ENCODE peak calls at places on chromosomes 5 and 9, in seven cellular contexts. A is adrenal gland, P is GM23248, W is heart left ventricle, O is right cardiac atrium, H is uterus, Z is A549. U is an unnamed sample.

GRCh38 chr5:34597034-34597433 is 59.1 kb upstream of the RAI14 start:
- DNase-seq in A (no peak), P (peak; percentile 38), W (no peak), O (no peak), H (peak; percentile 40), Z (no peak), U (no peak)

GRCh38 chr9:109474170-109474569 is 23.9 kb downstream of the PTPN3 start:
- DNase-seq in A (no peak), P (no peak), W (no peak), O (no peak), H (no peak), Z (no peak), U (no peak)

GRCh38 chr5:68149189-68149588 is 66.4 kb upstream of the PIK3R1 start:
- DNase-seq in A (no peak), P (no peak), W (no peak), O (no peak), H (no peak), Z (no peak), U (no peak)

GRCh38 chr5:45639038-45639437 is 57.1 kb downstream of the HCN1 start:
- DNase-seq in A (no peak), P (peak; percentile 1), W (no peak), O (no peak), H (no peak), Z (no peak), U (no peak)

GRCh38 chr9:112332272-112332671 is 1.1 kb downstream of the PTBP3 start:
- DNase-seq in A (no peak), P (peak; percentile 36), W (no peak), O (no peak), H (no peak), Z (no peak), U (no peak)

GRCh38 chr9:83572524-83572923 is 34.3 kb upstream of the FRMD3 start:
- DNase-seq in A (no peak), P (no peak), W (no peak), O (no peak), H (no peak), Z (no peak), U (no peak)

GRCh38 chr9:6877671-6878161 is 119.9 kb downstream of the KDM4C start:
- DNase-seq in A (no peak), P (peak; percentile 86), W (no peak), O (no peak), H (no peak), Z (peak; percentile 57), U (no peak)

GRCh38 chr9:88742483-88742882 is 207.5 kb downstream of the NXNL2 start:
- DNase-seq in A (peak; percentile 27), P (peak; percentile 96), W (no peak), O (peak; percentile 64), H (peak; percentile 36), Z (no peak), U (peak; percentile 63)

GRCh38 chr9:38486056-38486455 is 61.8 kb upstream of the IGFBPL1 start:
- DNase-seq in A (no peak), P (no peak), W (no peak), O (no peak), H (no peak), Z (no peak), U (no peak)

GRCh38 chr9:38309324-38310195 is 82.9 kb upstream of the ALDH1B1 start:
- DNase-seq in A (no peak), P (peak; percentile 35), W (no peak), O (no peak), H (no peak), Z (no peak), U (no peak)

GRCh38 chr5:140246378-140247122 is 56.4 kb downstream of the PFDN1 start:
- DNase-seq in A (peak; percentile 84), P (peak; percentile 94), W (peak; percentile 58), O (peak; percentile 77), H (peak; percentile 71), Z (no peak), U (no peak)

GRCh38 chr9:121822093-121823085 is 171.0 kb downstream of the DAB2IP start:
- DNase-seq in A (no peak), P (no peak), W (no peak), O (no peak), H (no peak), Z (no peak), U (no peak)

GRCh38 chr5:149135536-149136201 is 5.6 kb upstream of the ABLIM3 start:
- DNase-seq in A (no peak), P (peak; percentile 71), W (no peak), O (no peak), H (no peak), Z (no peak), U (no peak)

GRCh38 chr9:16704489-16705111 is 165.9 kb downstream of the BNC2 start:
- DNase-seq in A (peak; percentile 57), P (no peak), W (peak; percentile 50), O (peak; percentile 77), H (peak; percentile 67), Z (no peak), U (peak; percentile 72)

GRCh38 chr9:124326378-124326777 is 68.6 kb downstream of the NEK6 start:
- DNase-seq in A (no peak), P (no peak), W (no peak), O (peak; percentile 35), H (no peak), Z (no peak), U (no peak)

GRCh38 chr9:37575511-37575914 is 667 bp downstream of the FBXO10 start:
- DNase-seq in A (no peak), P (peak; percentile 47), W (no peak), O (no peak), H (no peak), Z (no peak), U (no peak)

GRCh38 chr5:157267766-157268480 is 2.0 kb downstream of the CYFIP2 start:
- DNase-seq in A (no peak), P (no peak), W (no peak), O (no peak), H (no peak), Z (no peak), U (no peak)

GRCh38 chr5:40240111-40240510 is 439.6 kb upstream of the PTGER4 start:
- DNase-seq in A (no peak), P (peak; percentile 24), W (no peak), O (no peak), H (no peak), Z (peak; percentile 12), U (no peak)

GRCh38 chr9:79107911-79108676 is 463.7 kb upstream of the TLE4 start:
- DNase-seq in A (no peak), P (peak; percentile 26), W (no peak), O (no peak), H (no peak), Z (no peak), U (no peak)

GRCh38 chr9:132793606-132794580 is 84.2 kb downstream of the AK8 start:
- DNase-seq in A (no peak), P (no peak), W (no peak), O (no peak), H (no peak), Z (no peak), U (peak; percentile 52)

GRCh38 chr9:127989094-127989493 is 8.3 kb upstream of the EEIG1 start:
- DNase-seq in A (no peak), P (no peak), W (no peak), O (no peak), H (no peak), Z (no peak), U (no peak)

GRCh38 chr5:39476466-39477215 is 51.9 kb upstream of the DAB2 start:
- DNase-seq in A (no peak), P (peak; percentile 90), W (no peak), O (no peak), H (no peak), Z (no peak), U (no peak)

GRCh38 chr5:159782995-159783300 is 133.3 kb upstream of the ADRA1B start:
- DNase-seq in A (no peak), P (no peak), W (no peak), O (no peak), H (no peak), Z (no peak), U (no peak)

GRCh38 chr5:159783731-159784247 is 132.5 kb upstream of the ADRA1B start:
- DNase-seq in A (no peak), P (no peak), W (no peak), O (no peak), H (no peak), Z (no peak), U (no peak)

GRCh38 chr5:159786201-159786600 is 130.1 kb upstream of the ADRA1B start:
- DNase-seq in A (no peak), P (no peak), W (no peak), O (no peak), H (no peak), Z (no peak), U (no peak)

GRCh38 chr5:159785639-159786038 is 130.6 kb upstream of the ADRA1B start:
- DNase-seq in A (no peak), P (peak; percentile 40), W (no peak), O (no peak), H (no peak), Z (no peak), U (no peak)

DNA sequence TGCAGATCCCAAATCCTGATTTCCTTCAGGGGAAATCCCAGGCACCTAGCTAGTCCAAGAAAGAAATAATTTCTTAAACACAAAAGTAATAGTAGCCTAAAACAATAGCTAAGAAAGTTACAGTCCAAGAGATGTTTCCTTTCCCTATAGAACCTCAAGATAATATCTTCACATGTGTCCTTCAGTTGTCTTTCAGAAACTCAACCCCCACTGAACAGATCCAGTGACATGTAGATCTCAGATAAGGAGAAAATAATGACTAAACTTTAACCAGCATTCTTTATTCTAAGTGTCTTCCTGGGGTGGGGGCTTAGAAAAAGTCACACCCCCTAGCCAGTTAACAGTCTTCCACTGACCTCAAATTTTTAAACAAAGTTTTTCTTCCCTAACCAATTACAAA is 131.3 kb upstream of the ADRA1B start:
- DNase-seq in A (no peak), P (no peak), W (no peak), O (no peak), H (no peak), Z (no peak), U (no peak)
- H3K4me1 ChIP-seq in A (peaks cover 3% of the 10 kb centered on the region), P (peaks cover 19% of the 10 kb centered on the region), W (no peaks in the 10 kb centered on the region), O (no peaks in the 10 kb centered on the region), H (no peaks in the 10 kb centered on the region), Z (peaks cover 3% of the 10 kb centered on the region), U (peaks cover 16% of the 10 kb centered on the region)

GRCh38 chr9:129696803-129697110 is 31.3 kb downstream of the PRRX2 start:
- DNase-seq in A (no peak), P (no peak), W (no peak), O (no peak), H (no peak), Z (no peak), U (no peak)
- H3K4me1 ChIP-seq in A (peaks cover 9% of the 10 kb centered on the region), P (peaks cover 70% of the 10 kb centered on the region), W (peaks cover 10% of the 10 kb centered on the region), O (peaks cover 2% of the 10 kb centered on the region), H (peaks cover 10% of the 10 kb centered on the region), Z (peaks cover 13% of the 10 kb centered on the region), U (peaks cover 5% of the 10 kb centered on the region)

DNA sequence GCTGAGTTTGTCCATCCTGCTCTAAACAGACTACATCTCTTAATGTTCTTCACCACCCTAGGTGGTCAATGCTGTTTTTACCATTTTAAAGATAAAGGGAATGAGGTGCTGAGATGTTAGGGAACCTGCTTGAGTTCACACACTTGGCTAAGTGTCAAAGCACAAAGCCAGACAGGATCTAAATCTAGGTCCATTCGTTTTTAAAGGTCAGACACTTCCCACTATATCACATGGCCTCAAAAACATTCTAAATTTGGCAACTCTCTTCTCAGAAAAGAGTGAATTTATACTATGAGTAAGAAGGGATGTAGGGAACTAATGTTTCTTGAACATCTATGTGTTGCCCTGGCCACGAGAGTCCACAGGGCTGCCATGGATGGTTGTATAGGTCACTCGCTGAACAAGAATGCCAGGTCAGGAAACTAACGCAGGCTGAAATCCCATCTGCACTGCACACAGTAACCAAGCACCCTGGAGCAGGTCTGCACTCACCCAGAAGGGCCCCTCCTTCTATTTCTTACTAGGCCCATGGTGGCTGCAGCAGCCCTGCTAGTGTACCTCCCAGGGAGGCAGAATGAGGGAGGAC is 213.0 kb downstream of the SPOCK1 start:
- DNase-seq in A (no peak), P (peak; percentile 38), W (no peak), O (no peak), H (no peak), Z (no peak), U (no peak)
- H3K4me1 ChIP-seq in A (peaks cover 8% of the 10 kb centered on the region), P (peaks cover 9% of the 10 kb centered on the region), W (peaks cover 5% of the 10 kb centered on the region), O (peaks cover 18% of the 10 kb centered on the region), H (no peaks in the 10 kb centered on the region), Z (peaks cover 20% of the 10 kb centered on the region), U (no peaks in the 10 kb centered on the region)

GRCh38 chr5:80187274-80187673 is 68.6 kb downstream of the SERINC5 start:
- DNase-seq in A (no peak), P (no peak), W (no peak), O (no peak), H (no peak), Z (no peak), U (no peak)
- H3K4me1 ChIP-seq in A (peaks cover 64% of the 10 kb centered on the region), P (peaks cover 7% of the 10 kb centered on the region), W (peaks cover 60% of the 10 kb centered on the region), O (peaks cover 11% of the 10 kb centered on the region), H (peaks cover 3% of the 10 kb centered on the region), Z (peaks cover 53% of the 10 kb centered on the region), U (peaks cover 11% of the 10 kb centered on the region)